ENCODE peak calls at places on chromosomes 4 and X, in nine cellular contexts. L, S, J, G, I, M, Q, D and W are unnamed samples.

GRCh38 chr4:185660340-185660739 is 125.0 kb upstream of the PDLIM3 start:
- DNase-seq in I (no peak), M (no peak), Q (no peak), L (no peak), J (no peak), S (no peak), D (no peak), G (no peak), W (no peak)

GRCh38 chr4:5998333-5998936 is 19.8 kb downstream of the C4orf50 start:
- DNase-seq in J (peak), S (peak), G (peak), L (no peak), M (peak), Q (peak), D (peak), I (peak), W (peak)

GRCh38 chrX:68532828-68533227 is 34.0 kb downstream of the YIPF6 start:
- DNase-seq in Q (no peak), G (no peak), M (no peak), I (peak), J (no peak), S (peak), D (no peak), L (no peak), W (no peak)

GRCh38 chrX:118534716-118535493 is 39.3 kb downstream of the DOCK11 start:
- DNase-seq in D (no peak), M (no peak), G (no peak), Q (no peak), I (no peak), S (no peak), J (no peak), L (no peak), W (no peak)

GRCh38 chr4:8200302-8200975 is 1.3 kb downstream of the SH3TC1 start:
- DNase-seq in I (peak), G (peak), J (no peak), Q (no peak), D (no peak), L (peak), M (no peak), S (peak), W (no peak)

GRCh38 chr4:87758278-87758677 is 41.1 kb upstream of the IBSP start:
- DNase-seq in L (no peak), J (no peak), Q (no peak), M (no peak), G (no peak), D (no peak), S (peak), I (peak), W (no peak)

GRCh38 chr4:145177511-145177905 is 2.9 kb downstream of the OTUD4 start:
- DNase-seq in M (no peak), D (no peak), S (peak), L (no peak), Q (no peak), G (peak), J (no peak), I (peak), W (no peak)

GRCh38 chrX:40660381-40660780 is 13.0 kb upstream of the CXorf38 start:
- DNase-seq in D (no peak), G (no peak), M (no peak), Q (no peak), J (no peak), I (no peak), S (no peak), L (no peak), W (no peak)

GRCh38 chrX:23989689-23990088 is 37.3 kb downstream of the KLHL15 start:
- DNase-seq in G (no peak), S (no peak), L (no peak), I (no peak), J (no peak), M (no peak), Q (no peak), D (no peak), W (no peak)

GRCh38 chr4:89765966-89766365 is 71.0 kb downstream of the SNCA start:
- DNase-seq in M (no peak), J (no peak), L (no peak), I (peak), D (no peak), Q (peak), G (peak), S (peak), W (no peak)

GRCh38 chr4:27096142-27096824 is 235.6 kb downstream of the STIM2 start:
- DNase-seq in S (no peak), D (no peak), Q (no peak), M (no peak), I (no peak), G (no peak), J (no peak), L (no peak), W (no peak)

GRCh38 chr4:2077537-2078460 is 18.7 kb downstream of the NAT8L start:
- DNase-seq in G (no peak), L (no peak), J (no peak), Q (no peak), I (no peak), D (no peak), S (no peak), M (no peak), W (peak)

GRCh38 chrX:154019061-154019621 is 561 bp downstream of the IRAK1 start:
- DNase-seq in I (no peak), Q (no peak), M (no peak), S (no peak), D (peak), L (no peak), G (no peak), J (no peak), W (peak)